ENCODE peak calls at places on chromosomes 2 and 18, in four cellular contexts. M is HTR-8/SVneo; L is stimulated activated CD8-positive, alpha-beta memory T cell treated with anti-CD3 and anti-CD28 coated beads, Interleukin-7, amount 100 ng/mL, for 24 hours; O is stimulated activated naive B cell treated with anti-CD40 and anti-IgM and Interleukin-4, amounts not matched to agents 10 μg/mL and 1 μg/mL and 100 μg/mL, for 72 hours. V is an unnamed sample.

GRCh38 chr2:234289789-234290188 is 207.1 kb downstream of the ARL4C start:
- DNase-seq in O (no peak), L (no peak), M (no peak), V (no peak)

GRCh38 chr2:196696423-196697073 is 57.0 kb downstream of the CCDC150 start:
- DNase-seq in O (no peak), L (no peak), M (peak), V (no peak)

GRCh38 chr18:11676867-11677266 is 12.2 kb upstream of the GNAL start:
- DNase-seq in O (no peak), L (no peak), M (no peak), V (no peak)

GRCh38 chr2:126657636-126658315 is 1.8 kb downstream of the GYPC start:
- DNase-seq in L (no peak), M (peak), O (peak), V (no peak)

GRCh38 chr2:241475267-241475666 is 33.1 kb downstream of the STK25 start:
- DNase-seq in M (no peak), L (no peak), O (no peak), V (no peak)

GRCh38 chr2:223537669-223538601 is 64.2 kb downstream of the SCG2 start:
- DNase-seq in M (no peak), O (no peak), L (no peak), V (peak)

GRCh38 chr2:67526283-67526682 is 129.2 kb downstream of the ETAA1 start:
- DNase-seq in L (no peak), M (peak), O (no peak), V (no peak)

GRCh38 chr18:48616484-48617255 is 77.8 kb downstream of the CTIF start:
- DNase-seq in O (no peak), M (no peak), L (no peak), V (no peak)

GRCh38 chr2:28137221-28137620 is 246.7 kb downstream of the BABAM2 start:
- DNase-seq in L (no peak), O (no peak), M (peak), V (no peak)

GRCh38 chr2:149661844-149662243 is 74.3 kb upstream of the MMADHC start:
- DNase-seq in M (no peak), L (no peak), O (no peak), V (no peak)

GRCh38 chr2:28311660-28312249 is 80.9 kb upstream of the FOSL2 start:
- DNase-seq in L (no peak), M (no peak), O (no peak), V (no peak)

GRCh38 chr2:28398101-28398834 is 5.6 kb downstream of the FOSL2 start:
- DNase-seq in M (no peak), O (no peak), L (no peak), V (no peak)

GRCh38 chr2:140186201-140186775 is 1406.1 kb upstream of the NXPH2 start:
- DNase-seq in L (no peak), O (no peak), M (no peak), V (no peak)

GRCh38 chr18:11909081-11909410 is 929 bp upstream of the MPPE1 start:
- DNase-seq in M (no peak), L (no peak), O (no peak), V (no peak)

GRCh38 chr2:33620-34019 is 12.7 kb downstream of the FAM110C start:
- DNase-seq in L (no peak), M (no peak), O (no peak), V (no peak)

GRCh38 chr18:35517715-35518114 is 20.0 kb upstream of the INO80C start:
- DNase-seq in M (no peak), O (no peak), L (no peak), V (no peak)

GRCh38 chr2:46923011-46923669 is 7.5 kb upstream of the MCFD2 start:
- DNase-seq in O (no peak), M (no peak), L (no peak), V (no peak)

GRCh38 chr18:13437801-13438506 is 219.4 kb downstream of the LDLRAD4 start:
- DNase-seq in M (no peak), L (peak), O (peak), V (no peak)

GRCh38 chr2:73092146-73092783 is 20.5 kb downstream of the RAB11FIP5 start:
- DNase-seq in M (no peak), O (no peak), L (no peak), V (no peak)

GRCh38 chr2:193518061-193518817 is 1323.5 kb upstream of the TMEFF2 start:
- DNase-seq in M (no peak), O (no peak), L (no peak), V (no peak)

GRCh38 chr2:118714115-118714514 is 133.3 kb downstream of the EN1 start:
- DNase-seq in M (no peak), L (no peak), O (no peak), V (no peak)

GRCh38 chr2:22035333-22035964 is 911.7 kb downstream of the TDRD15 start:
- DNase-seq in M (no peak), L (no peak), O (no peak), V (no peak)

GRCh38 chr18:46675112-46675511 is 18.1 kb upstream of the LOXHD1 start:
- DNase-seq in M (no peak), O (no peak), L (no peak), V (no peak)

GRCh38 chr2:169997140-169997887 is 170.1 kb downstream of the UBR3 start:
- DNase-seq in O (no peak), M (no peak), L (no peak), V (no peak)

GRCh38 chr2:263774-264492 is at the start of gene SH3YL1:
- DNase-seq in M (peak), O (peak), L (no peak), V (peak)

GRCh38 chr2:191298306-191298705 is 53.1 kb downstream of the MYO1B start:
- DNase-seq in M (no peak), O (no peak), L (no peak), V (no peak)

GRCh38 chr2:149598014-149598395 is 10.4 kb upstream of the MMADHC start:
- DNase-seq in M (no peak), L (no peak), O (no peak), V (peak)

GRCh38 chr2:164535280-164536025 is 85.8 kb downstream of the GRB14 start:
- DNase-seq in L (no peak), O (no peak), M (no peak), V (no peak)

GRCh38 chr2:27306136-27306535 is 2.1 kb downstream of the UCN start:
- DNase-seq in L (no peak), O (no peak), M (no peak), V (no peak)

GRCh38 chr2:196758474-196759377 is 40.8 kb downstream of the GTF3C3 start:
- DNase-seq in L (no peak), M (no peak), O (no peak), V (no peak)

GRCh38 chr2:85673736-85674375 is 5.9 kb upstream of the SFTPB start:
- DNase-seq in M (no peak), O (no peak), L (no peak), V (no peak)

GRCh38 chr2:120626566-120626965 is 109.1 kb upstream of the GLI2 start:
- DNase-seq in L (no peak), O (no peak), M (no peak), V (no peak)

GRCh38 chr2:98743835-98744234 is 12.9 kb upstream of the MGAT4A start:
- DNase-seq in O (no peak), L (no peak), M (no peak), V (no peak)